ENCODE peak calls at places on chromosomes 3 and 15, in seven cellular contexts. V, W, T, S, Y, R and G are unnamed samples.

GRCh38 chr15:101514318-101514717 is 24.8 kb upstream of the PCSK6 start:
- DNase-seq in Y (no peak), R (no peak), S (no peak), W (no peak), V (no peak), T (no peak), G (no peak)

GRCh38 chr3:45623434-45623833 is 28.9 kb downstream of the LIMD1 start:
- DNase-seq in W (no peak), S (no peak), R (no peak), V (no peak), T (no peak), Y (no peak), G (no peak)

GRCh38 chr3:16064660-16065414 is 109.6 kb upstream of the GALNT15 start:
- DNase-seq in Y (no peak), R (no peak), V (peak; percentile 21), T (no peak), S (peak; percentile 89), W (peak; percentile 89), G (no peak)

GRCh38 chr3:61985020-61985419 is 388.3 kb downstream of the FEZF2 start:
- DNase-seq in R (no peak), W (no peak), T (no peak), V (no peak), S (peak; percentile 47), Y (no peak), G (no peak)

GRCh38 chr3:12350151-12350813 is 61.4 kb downstream of the PPARG start:
- DNase-seq in R (peak; percentile 57), Y (no peak), W (no peak), S (no peak), V (no peak), T (no peak), G (no peak)

GRCh38 chr3:107598926-107599754 is 76.4 kb downstream of the BBX start:
- DNase-seq in T (no peak), S (peak; percentile 55), Y (no peak), R (no peak), W (peak; percentile 48), V (peak; percentile 47), G (peak; percentile 8)

GRCh38 chr3:24526640-24527237 is 32.1 kb upstream of the THRB start:
- DNase-seq in W (no peak), S (no peak), R (no peak), T (no peak), Y (no peak), V (no peak), G (no peak)

GRCh38 chr3:51967384-51968174 is at the start of gene PCBP4:
- DNase-seq in Y (no peak), W (peak; percentile 89), T (no peak), S (no peak), V (peak; percentile 31), R (peak; percentile 74), G (peak; percentile 96)

GRCh38 chr3:101068876-101069606 is 75.8 kb upstream of the ABI3BP start:
- DNase-seq in Y (no peak), V (no peak), T (no peak), S (no peak), W (no peak), R (no peak), G (no peak)

GRCh38 chr3:143601738-143602480 is 246.4 kb downstream of the SLC9A9 start:
- DNase-seq in T (no peak), R (peak; percentile 27), S (peak; percentile 90), W (peak; percentile 73), V (no peak), Y (no peak), G (peak; percentile 13)

GRCh38 chr3:22951910-22952309 is 251.2 kb upstream of the UBE2E2 start:
- DNase-seq in Y (no peak), W (peak; percentile 47), S (no peak), V (no peak), T (no peak), R (no peak), G (no peak)

GRCh38 chr3:65584002-65584401 is 454.7 kb downstream of the MAGI1 start:
- DNase-seq in S (no peak), T (no peak), Y (no peak), R (no peak), W (no peak), V (no peak), G (no peak)

GRCh38 chr3:125651246-125651645 is 55.9 kb upstream of the OSBPL11 start:
- DNase-seq in T (no peak), S (peak; percentile 5), W (no peak), V (no peak), Y (no peak), R (no peak), G (peak; percentile 18)

GRCh38 chr3:168102735-168103410 is 7.1 kb upstream of the GOLIM4 start:
- DNase-seq in Y (no peak), W (no peak), R (no peak), S (no peak), V (no peak), T (no peak), G (no peak)

GRCh38 chr3:176789281-176789705 is 408.0 kb downstream of the TBL1XR1 start:
- DNase-seq in S (no peak), T (no peak), W (no peak), R (no peak), V (no peak), Y (no peak), G (no peak)

GRCh38 chr3:194905696-194906095 is 220.0 kb downstream of the FAM43A start:
- DNase-seq in Y (no peak), R (no peak), S (peak; percentile 8), V (no peak), T (no peak), W (no peak), G (no peak)

GRCh38 chr3:98185180-98185579 is 18.7 kb downstream of the OR5H15 start:
- DNase-seq in S (no peak), V (no peak), W (no peak), R (no peak), Y (no peak), T (peak; percentile 10), G (peak; percentile 7)

GRCh38 chr15:85750807-85751730 is 43.7 kb downstream of the KLHL25 start:
- DNase-seq in W (peak; percentile 53), V (no peak), S (no peak), T (no peak), Y (no peak), R (peak; percentile 24), G (peak; percentile 92)

GRCh38 chr15:58148120-58148519 is 9.9 kb downstream of the AQP9 start:
- DNase-seq in W (no peak), Y (no peak), T (no peak), R (no peak), V (no peak), S (no peak), G (no peak)

GRCh38 chr15:33581032-33581431 is 270.3 kb downstream of the RYR3 start:
- DNase-seq in Y (no peak), V (no peak), W (no peak), S (peak; percentile 31), T (no peak), R (no peak), G (no peak)

GRCh38 chr3:175731543-175731942 is 872.4 kb downstream of the NAALADL2 start:
- DNase-seq in W (no peak), T (no peak), V (no peak), Y (no peak), S (no peak), R (no peak), G (no peak)

GRCh38 chr3:61315874-61316273 is 64.6 kb upstream of the FHIT start:
- DNase-seq in V (no peak), T (no peak), R (no peak), W (peak; percentile 24), Y (no peak), S (peak; percentile 22), G (peak; percentile 16)

GRCh38 chr15:93861413-93861812 is 369.9 kb upstream of the MCTP2 start:
- DNase-seq in Y (no peak), V (no peak), R (no peak), T (no peak), W (peak; percentile 26), S (peak; percentile 18), G (no peak)
- H3K4me3 ChIP-seq in Y (no peak overlapping the region), V (no peak overlapping the region), R (no peak overlapping the region), T (no peak overlapping the region), W (no peak overlapping the region), S (no peak overlapping the region), G (no peak overlapping the region)

GRCh38 chr15:44656913-44657312 is 6.5 kb downstream of the SPG11 start:
- DNase-seq in T (no peak), W (no peak), V (no peak), S (no peak), R (no peak), Y (no peak), G (no peak)
- H3K36me3 ChIP-seq in T (peaks cover 27% of the 10 kb centered on the region), W (no peaks in the 10 kb centered on the region), V (no peaks in the 10 kb centered on the region), S (peaks cover 12% of the 10 kb centered on the region), R (peaks cover 81% of the 10 kb centered on the region), Y (peaks cover 7% of the 10 kb centered on the region), G (peaks cover 4% of the 10 kb centered on the region)

GRCh38 chr3:158109295-158109803 is 540 bp upstream of the RSRC1 start:
- DNase-seq in W (no peak), T (no peak), R (no peak), V (no peak), Y (no peak), S (no peak), G (no peak)

GRCh38 chr3:158109804-158110657 is at the start of gene RSRC1:
- DNase-seq in W (peak; percentile 88), T (peak; percentile 89), S (peak; percentile 90), V (peak; percentile 77), Y (peak; percentile 84), R (peak; percentile 84), G (peak; percentile 91)

GRCh38 chr3:158106773-158107461 is 697 bp upstream of the SHOX2 start:
- DNase-seq in R (no peak), W (no peak), T (no peak), S (no peak), V (no peak), Y (no peak), G (peak; percentile 65)

GRCh38 chr3:158107508-158108095 is 1.4 kb upstream of the SHOX2 start:
- DNase-seq in V (no peak), W (no peak), R (no peak), S (no peak), Y (no peak), T (no peak), G (no peak)

DNA sequence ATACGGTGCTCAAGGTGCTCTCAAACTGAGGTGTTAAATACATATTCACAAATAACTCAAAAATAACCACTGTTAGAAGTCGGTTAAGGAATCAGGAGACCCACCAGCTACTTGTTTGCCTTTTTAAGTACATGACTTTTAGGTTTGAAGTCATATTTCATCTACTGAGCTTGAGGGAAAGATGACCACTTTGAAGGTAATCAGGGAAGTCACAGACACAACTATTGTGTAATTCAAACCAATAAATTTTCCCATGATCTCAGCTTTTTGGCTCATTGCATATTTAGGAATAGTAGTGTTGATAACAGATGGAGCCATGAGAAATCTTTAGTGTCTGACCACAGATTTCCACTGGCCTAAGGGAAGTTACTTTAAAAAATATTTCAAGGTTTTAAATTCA is 1.3 kb upstream of the RSRC1 start:
- DNase-seq in W (no peak), V (no peak), S (no peak), Y (no peak), T (no peak), R (no peak), G (no peak)
- H3K27me3 ChIP-seq in W (peaks cover 44% of the 10 kb centered on the region), V (no peaks in the 10 kb centered on the region), S (peaks cover 45% of the 10 kb centered on the region), Y (no peaks in the 10 kb centered on the region), T (no peaks in the 10 kb centered on the region), R (peaks cover 23% of the 10 kb centered on the region), G (peaks cover 56% of the 10 kb centered on the region)

GRCh38 chr3:9401986-9402385 is 4.6 kb downstream of the SETD5 start:
- DNase-seq in R (no peak), W (no peak), V (no peak), T (no peak), S (no peak), Y (no peak), G (no peak)
- H3K4me3 ChIP-seq in R (no peak overlapping the region), W (no peak overlapping the region), V (peak overlapping the region; percentile 3), T (no peak overlapping the region), S (peak overlapping the region; percentile 13), Y (peak overlapping the region; percentile 40), G (no peak overlapping the region)